ENCODE peak calls at places on chromosomes 4 and X, in five cellular contexts. X is effector CD4-positive, alpha-beta T cell; B is AG04450; H is cerebellar cortex; L is transverse colon. J is an unnamed sample.

GRCh38 chr4:8682725-8683124 is 90.2 kb downstream of the CPZ start:
- DNase-seq in H (no peak), B (no peak), L (no peak), X (no peak), J (no peak)

GRCh38 chr4:120636120-120636630 is 286.4 kb downstream of the PRDM5 start:
- DNase-seq in B (no peak), L (no peak), H (no peak), X (no peak), J (no peak)

GRCh38 chr4:80811413-80811812 is 219.1 kb upstream of the BMP3 start:
- DNase-seq in X (no peak), H (no peak), B (no peak), L (no peak), J (no peak)

GRCh38 chr4:150583287-150584197 is 1.6 kb downstream of the MAB21L2 start:
- DNase-seq in B (no peak), X (no peak), H (no peak), L (peak), J (no peak)

GRCh38 chrX:40877869-40878268 is 142.5 kb upstream of the MED14 start:
- DNase-seq in L (no peak), B (no peak), X (peak), H (no peak), J (no peak)

GRCh38 chr4:21768349-21769310 is 179.9 kb downstream of the KCNIP4 start:
- DNase-seq in L (no peak), B (no peak), H (peak), X (no peak), J (no peak)

GRCh38 chr4:55866290-55866907 is 13.0 kb downstream of the EXOC1 start:
- DNase-seq in X (no peak), L (no peak), B (peak), H (peak), J (no peak)

GRCh38 chr4:6169239-6169638 is 31.1 kb downstream of the JAKMIP1 start:
- DNase-seq in H (no peak), L (no peak), B (no peak), X (no peak), J (no peak)

GRCh38 chr4:15294202-15294601 is 133.6 kb upstream of the C1QTNF7 start:
- DNase-seq in X (no peak), H (no peak), B (no peak), L (no peak), J (no peak)

GRCh38 chr4:4663028-4663427 is 121.2 kb upstream of the STX18 start:
- DNase-seq in L (no peak), X (no peak), B (no peak), H (no peak), J (no peak)

GRCh38 chr4:140862182-140862442 is 105.9 kb upstream of the TBC1D9 start:
- DNase-seq in H (no peak), X (no peak), L (no peak), B (no peak), J (no peak)

GRCh38 chrX:7972586-7972985 is 45.4 kb upstream of the PNPLA4 start:
- DNase-seq in B (no peak), L (no peak), X (no peak), H (no peak), J (no peak)

GRCh38 chrX:97605271-97605670 is 721.6 kb downstream of the RPA4 start:
- DNase-seq in B (no peak), X (no peak), L (no peak), H (no peak), J (no peak)

GRCh38 chr4:125388653-125389052 is 73.9 kb downstream of the FAT4 start:
- DNase-seq in L (no peak), X (no peak), H (no peak), B (peak), J (no peak)

GRCh38 chr4:26433556-26433955 is 56.7 kb downstream of the CCKAR start:
- DNase-seq in B (no peak), X (no peak), L (no peak), H (no peak), J (no peak)

GRCh38 chr4:94253036-94253435 is 45.4 kb downstream of the SMARCAD1 start:
- DNase-seq in H (no peak), B (no peak), X (no peak), L (no peak), J (no peak)

GRCh38 chr4:140691369-140691768 is 64.8 kb downstream of the TBC1D9 start:
- DNase-seq in B (peak), L (no peak), H (peak), X (no peak), J (no peak)

GRCh38 chr4:115325836-115326235 is 212.4 kb upstream of the NDST4 start:
- DNase-seq in H (no peak), X (no peak), B (no peak), L (no peak), J (no peak)

GRCh38 chr4:139975830-139976272 is 178.1 kb downstream of the MAML3 start:
- DNase-seq in B (no peak), X (no peak), L (no peak), H (no peak), J (peak)

GRCh38 chr4:109945056-109945455 is 32.4 kb downstream of the EGF start:
- DNase-seq in L (no peak), X (no peak), B (no peak), H (no peak), J (no peak)

GRCh38 chrX:44973420-44973932 is 100.5 kb downstream of the KDM6A start:
- DNase-seq in X (no peak), H (no peak), L (no peak), B (no peak), J (no peak)

GRCh38 chr4:15043922-15044321 is 41.6 kb downstream of the CPEB2 start:
- DNase-seq in X (no peak), L (no peak), B (no peak), H (no peak), J (no peak)

GRCh38 chrX:40508560-40508959 is 72.2 kb upstream of the ATP6AP2 start:
- DNase-seq in L (no peak), H (no peak), B (no peak), X (no peak), J (no peak)

GRCh38 chr4:72463724-72464123 is 105.3 kb downstream of the ADAMTS3 start:
- DNase-seq in H (no peak), L (no peak), B (no peak), X (no peak), J (no peak)

GRCh38 chrX:11190745-11191510 is 79.8 kb downstream of the HCCS start:
- DNase-seq in B (no peak), X (no peak), H (no peak), L (peak), J (peak)

J was measured in body of pancreas.